ENCODE peak calls at places on chromosome 19, in six cellular contexts. One of them, this sample, is unnamed.

GRCh38 chr19:14972676-14973075 is 7.0 kb downstream of the SLC1A6 start:
- DNase-seq in GM23338: no peak
- DNase-seq in CD4-positive, CD25-positive, alpha-beta regulatory T cell: no peak
- DNase-seq in H1: no peak
- DNase-seq in small intestine: no peak
- DNase-seq in left lung: no peak
- DNase-seq in this sample: no peak

GRCh38 chr19:4776436-4777205 is 14.9 kb upstream of the FEM1A start:
- DNase-seq in small intestine: no peak
- DNase-seq in GM23338: peak; percentile 83
- DNase-seq in left lung: no peak
- DNase-seq in CD4-positive, CD25-positive, alpha-beta regulatory T cell: no peak
- DNase-seq in H1: no peak
- DNase-seq in this sample: no peak

GRCh38 chr19:41637484-41637883 is 10.6 kb upstream of the CEACAM4 start:
- DNase-seq in left lung: no peak
- DNase-seq in GM23338: no peak
- DNase-seq in CD4-positive, CD25-positive, alpha-beta regulatory T cell: no peak
- DNase-seq in H1: no peak
- DNase-seq in small intestine: no peak
- DNase-seq in this sample: no peak

GRCh38 chr19:36837525-36837901 is 674 bp downstream of the ZNF790 start:
- DNase-seq in left lung: no peak
- DNase-seq in CD4-positive, CD25-positive, alpha-beta regulatory T cell: no peak
- DNase-seq in small intestine: no peak
- DNase-seq in GM23338: peak; percentile 5
- DNase-seq in H1: no peak
- DNase-seq in this sample: no peak

GRCh38 chr19:4967738-4968461 is 1.0 kb upstream of the KDM4B start:
- DNase-seq in left lung: no peak
- DNase-seq in GM23338: no peak
- DNase-seq in H1: no peak
- DNase-seq in small intestine: no peak
- DNase-seq in CD4-positive, CD25-positive, alpha-beta regulatory T cell: no peak
- DNase-seq in this sample: no peak

GRCh38 chr19:41702208-41702651 is 6.2 kb upstream of the CEACAM5 start:
- DNase-seq in H1: no peak
- DNase-seq in GM23338: no peak
- DNase-seq in small intestine: no peak
- DNase-seq in CD4-positive, CD25-positive, alpha-beta regulatory T cell: no peak
- DNase-seq in left lung: no peak
- DNase-seq in this sample: no peak

GRCh38 chr19:47479701-47480503 is 4.1 kb downstream of the KPTN start:
- DNase-seq in CD4-positive, CD25-positive, alpha-beta regulatory T cell: no peak
- DNase-seq in GM23338: peak; percentile 87
- DNase-seq in H1: peak; percentile 85
- DNase-seq in small intestine: peak; percentile 16
- DNase-seq in left lung: no peak
- DNase-seq in this sample: no peak

GRCh38 chr19:912181-913079 is 589 bp downstream of the R3HDM4 start:
- DNase-seq in small intestine: no peak
- DNase-seq in H1: no peak
- DNase-seq in GM23338: no peak
- DNase-seq in left lung: no peak
- DNase-seq in CD4-positive, CD25-positive, alpha-beta regulatory T cell: peak; percentile 53
- DNase-seq in this sample: no peak

GRCh38 chr19:33443638-33444195 is 70.2 kb downstream of the CEBPG start:
- DNase-seq in H1: no peak
- DNase-seq in small intestine: no peak
- DNase-seq in left lung: peak; percentile 6
- DNase-seq in CD4-positive, CD25-positive, alpha-beta regulatory T cell: no peak
- DNase-seq in GM23338: no peak
- DNase-seq in this sample: no peak

GRCh38 chr19:35151273-35152065 is 3.1 kb upstream of the FXYD5 start:
- DNase-seq in GM23338: peak; percentile 48
- DNase-seq in H1: no peak
- DNase-seq in CD4-positive, CD25-positive, alpha-beta regulatory T cell: no peak
- DNase-seq in small intestine: no peak
- DNase-seq in left lung: no peak
- DNase-seq in this sample: no peak

GRCh38 chr19:18233224-18233825 is 7.1 kb upstream of the PDE4C start:
- DNase-seq in GM23338: peak; percentile 93
- DNase-seq in H1: peak; percentile 95
- DNase-seq in small intestine: peak; percentile 37
- DNase-seq in left lung: no peak
- DNase-seq in CD4-positive, CD25-positive, alpha-beta regulatory T cell: peak; percentile 49
- DNase-seq in this sample: peak; percentile 37

GRCh38 chr19:6271721-6272410 is 7.9 kb downstream of the MLLT1 start:
- DNase-seq in GM23338: peak; percentile 56
- DNase-seq in left lung: peak; percentile 65
- DNase-seq in CD4-positive, CD25-positive, alpha-beta regulatory T cell: no peak
- DNase-seq in H1: no peak
- DNase-seq in small intestine: no peak
- DNase-seq in this sample: no peak

GRCh38 chr19:15563325-15563794 is 51.7 kb upstream of the CYP4F8 start:
- DNase-seq in H1: no peak
- DNase-seq in small intestine: peak; percentile 66
- DNase-seq in CD4-positive, CD25-positive, alpha-beta regulatory T cell: no peak
- DNase-seq in left lung: peak; percentile 28
- DNase-seq in GM23338: no peak
- DNase-seq in this sample: no peak

GRCh38 chr19:49147923-49148682 is 7.1 kb downstream of the HRC start:
- DNase-seq in H1: no peak
- DNase-seq in left lung: no peak
- DNase-seq in CD4-positive, CD25-positive, alpha-beta regulatory T cell: no peak
- DNase-seq in GM23338: no peak
- DNase-seq in small intestine: no peak
- DNase-seq in this sample: no peak

GRCh38 chr19:52343548-52343947 is 7.5 kb downstream of the ZNF610 start:
- DNase-seq in CD4-positive, CD25-positive, alpha-beta regulatory T cell: peak; percentile 40
- DNase-seq in H1: peak; percentile 84
- DNase-seq in small intestine: peak; percentile 26
- DNase-seq in left lung: peak; percentile 34
- DNase-seq in GM23338: peak; percentile 90
- DNase-seq in this sample: peak; percentile 79

GRCh38 chr19:16036397-16036925 is 39.8 kb upstream of the TPM4 start:
- DNase-seq in H1: no peak
- DNase-seq in CD4-positive, CD25-positive, alpha-beta regulatory T cell: no peak
- DNase-seq in left lung: no peak
- DNase-seq in GM23338: no peak
- DNase-seq in small intestine: no peak
- DNase-seq in this sample: no peak

GRCh38 chr19:41623360-41623759 is 3.5 kb downstream of the CEACAM4 start:
- DNase-seq in left lung: no peak
- DNase-seq in GM23338: no peak
- DNase-seq in CD4-positive, CD25-positive, alpha-beta regulatory T cell: peak; percentile 66
- DNase-seq in H1: no peak
- DNase-seq in small intestine: no peak
- DNase-seq in this sample: no peak

GRCh38 chr19:31312004-31312403 is 37.2 kb downstream of the TSHZ3 start:
- DNase-seq in H1: no peak
- DNase-seq in CD4-positive, CD25-positive, alpha-beta regulatory T cell: no peak
- DNase-seq in GM23338: no peak
- DNase-seq in small intestine: no peak
- DNase-seq in left lung: peak; percentile 63
- DNase-seq in this sample: no peak

GRCh38 chr19:17095141-17095919 is 19.8 kb downstream of the MYO9B start:
- DNase-seq in CD4-positive, CD25-positive, alpha-beta regulatory T cell: no peak
- DNase-seq in left lung: no peak
- DNase-seq in small intestine: no peak
- DNase-seq in H1: no peak
- DNase-seq in GM23338: no peak
- DNase-seq in this sample: no peak
- H3K4me1 ChIP-seq in CD4-positive, CD25-positive, alpha-beta regulatory T cell: peaks cover 16% of the 10 kb centered on the region
- H3K4me1 ChIP-seq in left lung: peaks cover 76% of the 10 kb centered on the region
- H3K4me1 ChIP-seq in small intestine: peaks cover 2% of the 10 kb centered on the region
- H3K4me1 ChIP-seq in H1: peaks cover 5% of the 10 kb centered on the region
- H3K4me1 ChIP-seq in GM23338: no peaks in the 10 kb centered on the region
- H3K4me1 ChIP-seq in this sample: peaks cover 10% of the 10 kb centered on the region

GRCh38 chr19:22422220-22422619 is at the start of gene ZNF98:
- DNase-seq in GM23338: no peak
- DNase-seq in H1: no peak
- DNase-seq in CD4-positive, CD25-positive, alpha-beta regulatory T cell: no peak
- DNase-seq in left lung: no peak
- DNase-seq in small intestine: no peak
- DNase-seq in this sample: no peak
- H3K4me1 ChIP-seq in GM23338: no peaks in the 10 kb centered on the region
- H3K4me1 ChIP-seq in H1: no peaks in the 10 kb centered on the region
- H3K4me1 ChIP-seq in CD4-positive, CD25-positive, alpha-beta regulatory T cell: no peaks in the 10 kb centered on the region
- H3K4me1 ChIP-seq in left lung: no peaks in the 10 kb centered on the region
- H3K4me1 ChIP-seq in small intestine: no peaks in the 10 kb centered on the region
- H3K4me1 ChIP-seq in this sample: no peaks in the 10 kb centered on the region

GRCh38 chr19:37932985-37933953 is 26.3 kb downstream of the SIPA1L3 start:
- DNase-seq in left lung: peak; percentile 46
- DNase-seq in CD4-positive, CD25-positive, alpha-beta regulatory T cell: no peak
- DNase-seq in small intestine: peak; percentile 90
- DNase-seq in GM23338: no peak
- DNase-seq in H1: no peak
- DNase-seq in this sample: no peak
- H3K4me1 ChIP-seq in left lung: peaks cover 43% of the 10 kb centered on the region
- H3K4me1 ChIP-seq in CD4-positive, CD25-positive, alpha-beta regulatory T cell: no peaks in the 10 kb centered on the region
- H3K4me1 ChIP-seq in small intestine: peaks cover 6% of the 10 kb centered on the region
- H3K4me1 ChIP-seq in GM23338: peaks cover 53% of the 10 kb centered on the region
- H3K4me1 ChIP-seq in H1: peaks cover 35% of the 10 kb centered on the region
- H3K4me1 ChIP-seq in this sample: peaks cover 56% of the 10 kb centered on the region

GRCh38 chr19:40277356-40277755 is 7.8 kb downstream of the AKT2 start:
- DNase-seq in left lung: no peak
- DNase-seq in small intestine: no peak
- DNase-seq in CD4-positive, CD25-positive, alpha-beta regulatory T cell: no peak
- DNase-seq in GM23338: no peak
- DNase-seq in H1: no peak
- DNase-seq in this sample: no peak
- H3K4me1 ChIP-seq in left lung: peaks cover 59% of the 10 kb centered on the region
- H3K4me1 ChIP-seq in small intestine: peaks cover 8% of the 10 kb centered on the region
- H3K4me1 ChIP-seq in CD4-positive, CD25-positive, alpha-beta regulatory T cell: peaks cover 56% of the 10 kb centered on the region
- H3K4me1 ChIP-seq in GM23338: peaks cover 19% of the 10 kb centered on the region
- H3K4me1 ChIP-seq in H1: peaks cover 18% of the 10 kb centered on the region
- H3K4me1 ChIP-seq in this sample: peaks cover 45% of the 10 kb centered on the region

GRCh38 chr19:29876414-29876813 is 64.6 kb downstream of the CCNE1 start:
- DNase-seq in GM23338: no peak
- DNase-seq in H1: no peak
- DNase-seq in CD4-positive, CD25-positive, alpha-beta regulatory T cell: no peak
- DNase-seq in left lung: no peak
- DNase-seq in small intestine: no peak
- DNase-seq in this sample: peak; percentile 9
- H3K4me1 ChIP-seq in GM23338: no peaks in the 10 kb centered on the region
- H3K4me1 ChIP-seq in H1: no peaks in the 10 kb centered on the region
- H3K4me1 ChIP-seq in CD4-positive, CD25-positive, alpha-beta regulatory T cell: peaks cover 16% of the 10 kb centered on the region
- H3K4me1 ChIP-seq in left lung: peaks cover 18% of the 10 kb centered on the region
- H3K4me1 ChIP-seq in small intestine: no peaks in the 10 kb centered on the region
- H3K4me1 ChIP-seq in this sample: no peaks in the 10 kb centered on the region

This sample was measured in OCI-LY7.